ENCODE peak calls at places on chromosome 1, in four cellular contexts. B, E, V and O are unnamed samples.

GRCh38 chr1:221394011-221394544 is 347.8 kb downstream of the DUSP10 start:
- DNase-seq in E (no peak), B (no peak), V (no peak), O (no peak)

GRCh38 chr1:186878356-186878755 is 49.6 kb downstream of the PLA2G4A start:
- DNase-seq in V (no peak), E (no peak), B (no peak), O (no peak)

GRCh38 chr1:80155371-80155770 is 1148.8 kb upstream of the ADGRL4 start:
- DNase-seq in E (no peak), V (no peak), B (no peak), O (no peak)

GRCh38 chr1:92476071-92476607 is 10.6 kb downstream of the GFI1 start:
- DNase-seq in B (peak; percentile 80), E (no peak), V (no peak), O (no peak)

GRCh38 chr1:35554261-35555211 is 2.7 kb downstream of the KIAA0319L start:
- DNase-seq in E (peak; percentile 84), V (no peak), B (no peak), O (peak; percentile 75)

GRCh38 chr1:95547000-95547399 is 313.0 kb downstream of the RWDD3 start:
- DNase-seq in B (no peak), E (no peak), V (no peak), O (no peak)

GRCh38 chr1:60280256-60280655 is 206.7 kb upstream of the C1orf87 start:
- DNase-seq in E (no peak), B (no peak), V (peak; percentile 48), O (no peak)

GRCh38 chr1:170321113-170321512 is 175.4 kb downstream of the NTMT2 start:
- DNase-seq in B (no peak), E (no peak), V (no peak), O (no peak)

GRCh38 chr1:24289937-24290595 is 29.1 kb upstream of the GRHL3 start:
- DNase-seq in V (peak; percentile 93), B (peak; percentile 85), E (peak; percentile 100), O (peak; percentile 67)

GRCh38 chr1:160005070-160005469 is 26.7 kb downstream of the PIGM start:
- DNase-seq in E (no peak), B (no peak), V (no peak), O (no peak)

GRCh38 chr1:33275706-33276572 is 19.6 kb downstream of the ZNF362 start:
- DNase-seq in E (no peak), B (no peak), V (peak; percentile 27), O (no peak)

GRCh38 chr1:83791821-83792437 is 207.0 kb downstream of the TTLL7 start:
- DNase-seq in B (no peak), E (no peak), V (no peak), O (no peak)

DNA sequence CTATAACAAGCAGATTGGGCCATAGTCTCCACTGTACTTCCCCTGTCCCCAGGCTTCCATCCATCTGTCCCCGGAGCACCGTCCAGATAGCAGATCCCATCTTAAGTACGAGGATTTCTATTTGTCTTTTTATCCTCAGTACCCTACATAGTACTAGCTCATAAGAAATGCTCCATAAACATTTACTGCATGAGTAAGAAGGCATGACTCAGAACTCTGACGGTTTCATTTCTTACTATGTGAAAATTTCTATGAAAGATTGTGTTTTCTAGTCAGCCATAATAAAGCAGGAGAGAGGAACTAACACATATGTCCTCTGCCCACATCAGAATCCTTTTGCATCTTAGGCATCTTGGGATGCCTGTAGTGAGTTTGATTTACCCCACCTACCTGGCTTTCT is 49.5 kb downstream of the CHD1L start:
- DNase-seq in E (no peak), V (no peak), B (no peak), O (no peak)
- H3K27ac ChIP-seq in E (no peak overlapping the region), V (no peak overlapping the region), B (no peak overlapping the region), O (no peak overlapping the region)

GRCh38 chr1:201245082-201245481 is 38.2 kb upstream of the PKP1 start:
- DNase-seq in B (no peak), E (no peak), V (no peak), O (no peak)
- H3K27ac ChIP-seq in B (no peak overlapping the region), E (no peak overlapping the region), V (no peak overlapping the region), O (no peak overlapping the region)

GRCh38 chr1:62904537-62904936 is 120.6 kb downstream of the ATG4C start:
- DNase-seq in E (no peak), B (no peak), V (no peak), O (no peak)
- H3K27ac ChIP-seq in E (no peak overlapping the region), B (no peak overlapping the region), V (no peak overlapping the region), O (no peak overlapping the region)

GRCh38 chr1:43284711-43285110 is 670 bp downstream of the C1orf210 start:
- DNase-seq in V (peak; percentile 21), E (peak; percentile 63), B (peak; percentile 37), O (no peak)

GRCh38 chr1:43288058-43288784 is 2.8 kb upstream of the C1orf210 start:
- DNase-seq in V (no peak), E (no peak), B (no peak), O (no peak)

GRCh38 chr1:43286115-43286514 is 734 bp upstream of the C1orf210 start:
- DNase-seq in E (no peak), V (peak; percentile 17), B (peak; percentile 51), O (peak; percentile 52)

GRCh38 chr1:43285269-43285986 is at the start of gene C1orf210:
- DNase-seq in B (peak; percentile 67), E (peak; percentile 98), V (peak; percentile 38), O (peak; percentile 94)

GRCh38 chr1:43286533-43286932 is 1.2 kb upstream of the C1orf210 start:
- DNase-seq in B (no peak), E (no peak), V (peak; percentile 5), O (no peak)
- H3K27ac ChIP-seq in B (no peak overlapping the region), E (peak overlapping the region; percentile 79), V (no peak overlapping the region), O (peak overlapping the region; percentile 88)

GRCh38 chr1:192763756-192764155 is 45.1 kb upstream of the RGS2 start:
- DNase-seq in V (no peak), B (no peak), E (no peak), O (no peak)
- H3K27ac ChIP-seq in V (no peak overlapping the region), B (no peak overlapping the region), E (no peak overlapping the region), O (no peak overlapping the region)

DNA sequence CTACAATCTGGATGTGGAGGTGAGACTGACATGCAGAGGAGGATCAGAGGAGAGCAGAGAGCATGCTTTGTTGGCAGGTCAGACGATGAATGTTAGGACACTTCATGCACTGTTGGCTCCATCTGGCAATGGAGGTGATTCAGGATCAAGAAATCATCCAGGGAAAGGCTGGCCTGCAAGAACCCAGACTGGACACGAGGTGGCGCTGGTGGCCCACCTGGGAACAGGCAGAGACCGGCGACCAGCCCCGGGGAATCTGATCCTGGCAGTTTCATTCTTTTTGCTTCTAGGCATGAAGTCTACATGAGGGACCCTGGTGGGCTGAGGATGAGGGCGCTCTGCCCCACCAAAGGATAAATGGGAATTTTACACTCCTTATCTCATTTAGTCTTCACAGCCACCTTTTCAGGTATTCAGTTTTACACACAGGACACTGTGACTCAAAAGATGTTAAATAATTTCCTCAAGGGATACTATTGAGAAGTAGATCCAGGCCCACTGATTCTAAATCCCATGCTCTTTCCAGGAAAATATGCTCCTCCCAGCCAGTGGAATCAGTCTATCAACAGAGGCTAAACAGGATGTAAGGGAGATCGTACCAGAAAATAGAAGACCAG is 26.2 kb upstream of the SCMH1 start:
- DNase-seq in B (peak; percentile 90), V (peak; percentile 82), E (peak; percentile 85), O (peak; percentile 79)
- H3K27ac ChIP-seq in B (no peak overlapping the region), V (no peak overlapping the region), E (no peak overlapping the region), O (no peak overlapping the region)

GRCh38 chr1:224501836-224502235 is 67.2 kb upstream of the WDR26 start:
- DNase-seq in E (no peak), V (no peak), B (no peak), O (no peak)
- H3K27ac ChIP-seq in E (peak overlapping the region; percentile 79), V (no peak overlapping the region), B (no peak overlapping the region), O (peak overlapping the region; percentile 84)

GRCh38 chr1:205452364-205452763 is 3.5 kb downstream of the BLACAT1 start:
- DNase-seq in V (no peak), E (no peak), B (no peak), O (no peak)

GRCh38 chr1:205451759-205452164 is 4.1 kb downstream of the BLACAT1 start:
- DNase-seq in V (no peak), B (no peak), E (no peak), O (no peak)

GRCh38 chr1:205452906-205453305 is 2.9 kb downstream of the BLACAT1 start:
- DNase-seq in B (no peak), E (no peak), V (no peak), O (no peak)

GRCh38 chr1:205454903-205455335 is 926 bp downstream of the BLACAT1 start:
- DNase-seq in V (no peak), B (no peak), E (no peak), O (no peak)

GRCh38 chr1:205453466-205453865 is 2.4 kb downstream of the BLACAT1 start:
- DNase-seq in E (no peak), V (no peak), B (no peak), O (no peak)
- H3K27ac ChIP-seq in E (no peak overlapping the region), V (no peak overlapping the region), B (no peak overlapping the region), O (no peak overlapping the region)